ENCODE peak calls at places on chromosome X, in five cellular contexts. One of them, this sample, is unnamed.

GRCh38 chrX:111083101-111083500 is 12.9 kb upstream of the PAK3 start:
- DNase-seq in transverse colon: no peak
- DNase-seq in astrocyte: peak
- DNase-seq in PC-3: no peak
- DNase-seq in fibroblast of lung: peak
- DNase-seq in this sample: no peak

GRCh38 chrX:96924581-96924980 is 40.9 kb downstream of the RPA4 start:
- DNase-seq in astrocyte: no peak
- DNase-seq in fibroblast of lung: no peak
- DNase-seq in PC-3: no peak
- DNase-seq in transverse colon: no peak
- DNase-seq in this sample: no peak

GRCh38 chrX:37912286-37912685 is 64.9 kb upstream of the DYNLT3 start:
- DNase-seq in transverse colon: no peak
- DNase-seq in astrocyte: peak
- DNase-seq in PC-3: peak
- DNase-seq in fibroblast of lung: peak
- DNase-seq in this sample: no peak

GRCh38 chrX:2894885-2895292 is 34.2 kb downstream of the ARSD start:
- DNase-seq in fibroblast of lung: peak
- DNase-seq in astrocyte: peak
- DNase-seq in transverse colon: peak
- DNase-seq in PC-3: peak
- DNase-seq in this sample: no peak

GRCh38 chrX:13473666-13474516 is 95.5 kb upstream of the EGFL6 start:
- DNase-seq in fibroblast of lung: peak
- DNase-seq in astrocyte: no peak
- DNase-seq in transverse colon: no peak
- DNase-seq in PC-3: no peak
- DNase-seq in this sample: peak

GRCh38 chrX:28850955-28851354 is 263.7 kb downstream of the IL1RAPL1 start:
- DNase-seq in transverse colon: no peak
- DNase-seq in fibroblast of lung: no peak
- DNase-seq in astrocyte: no peak
- DNase-seq in PC-3: no peak
- DNase-seq in this sample: no peak

GRCh38 chrX:150182176-150182575 is 180.9 kb upstream of the MAMLD1 start:
- DNase-seq in astrocyte: no peak
- DNase-seq in transverse colon: no peak
- DNase-seq in fibroblast of lung: no peak
- DNase-seq in PC-3: no peak
- DNase-seq in this sample: no peak

GRCh38 chrX:143661286-143661685 is 25.4 kb upstream of the SLITRK4 start:
- DNase-seq in fibroblast of lung: no peak
- DNase-seq in PC-3: no peak
- DNase-seq in astrocyte: no peak
- DNase-seq in transverse colon: no peak
- DNase-seq in this sample: no peak

GRCh38 chrX:101462892-101463291 is 22.4 kb upstream of the ARMCX4 start:
- DNase-seq in fibroblast of lung: peak
- DNase-seq in transverse colon: no peak
- DNase-seq in PC-3: peak
- DNase-seq in astrocyte: no peak
- DNase-seq in this sample: no peak

GRCh38 chrX:139554367-139554766 is 23.8 kb downstream of the F9 start:
- DNase-seq in PC-3: no peak
- DNase-seq in fibroblast of lung: no peak
- DNase-seq in astrocyte: no peak
- DNase-seq in transverse colon: no peak
- DNase-seq in this sample: no peak

GRCh38 chrX:64204701-64205440 is 637 bp downstream of the AMER1 start:
- DNase-seq in astrocyte: peak
- DNase-seq in fibroblast of lung: peak
- DNase-seq in transverse colon: no peak
- DNase-seq in PC-3: peak
- DNase-seq in this sample: peak

GRCh38 chrX:139204903-139205667 is 325.5 kb upstream of the F9 start:
- DNase-seq in transverse colon: peak
- DNase-seq in PC-3: peak
- DNase-seq in fibroblast of lung: peak
- DNase-seq in astrocyte: peak
- DNase-seq in this sample: no peak

GRCh38 chrX:75603833-75604232 is 81.0 kb upstream of the ZDHHC15 start:
- DNase-seq in transverse colon: no peak
- DNase-seq in PC-3: peak
- DNase-seq in fibroblast of lung: peak
- DNase-seq in astrocyte: no peak
- DNase-seq in this sample: no peak

GRCh38 chrX:48083212-48083611 is 11.8 kb upstream of the ZNF630 start:
- DNase-seq in transverse colon: peak
- DNase-seq in astrocyte: peak
- DNase-seq in fibroblast of lung: peak
- DNase-seq in PC-3: peak
- DNase-seq in this sample: no peak

GRCh38 chrX:119008122-119008744 is 33.8 kb downstream of the LONRF3 start:
- DNase-seq in astrocyte: no peak
- DNase-seq in transverse colon: peak
- DNase-seq in fibroblast of lung: no peak
- DNase-seq in PC-3: peak
- DNase-seq in this sample: no peak

GRCh38 chrX:144918936-144919335 is 328.4 kb upstream of the SPANXN1 start:
- DNase-seq in transverse colon: no peak
- DNase-seq in PC-3: no peak
- DNase-seq in astrocyte: no peak
- DNase-seq in fibroblast of lung: no peak
- DNase-seq in this sample: no peak

GRCh38 chrX:126551725-126552312 is 795 bp downstream of the DCAF12L1 start:
- DNase-seq in transverse colon: no peak
- DNase-seq in astrocyte: no peak
- DNase-seq in PC-3: no peak
- DNase-seq in fibroblast of lung: no peak
- DNase-seq in this sample: no peak

GRCh38 chrX:37361596-37361995 is 12.4 kb downstream of the PRRG1 start:
- DNase-seq in PC-3: no peak
- DNase-seq in astrocyte: peak
- DNase-seq in transverse colon: no peak
- DNase-seq in fibroblast of lung: peak
- DNase-seq in this sample: no peak

GRCh38 chrX:153922932-153923857 is 2.9 kb downstream of the ARHGAP4 start:
- DNase-seq in transverse colon: peak
- DNase-seq in PC-3: peak
- DNase-seq in fibroblast of lung: peak
- DNase-seq in astrocyte: peak
- DNase-seq in this sample: no peak

GRCh38 chrX:111914398-111915092 is 38.6 kb downstream of the TRPC5OS start:
- DNase-seq in fibroblast of lung: peak
- DNase-seq in astrocyte: no peak
- DNase-seq in PC-3: peak
- DNase-seq in transverse colon: no peak
- DNase-seq in this sample: no peak

GRCh38 chrX:140157611-140158010 is 192.3 kb upstream of the CXorf66 start:
- DNase-seq in astrocyte: peak
- DNase-seq in fibroblast of lung: peak
- DNase-seq in transverse colon: no peak
- DNase-seq in PC-3: peak
- DNase-seq in this sample: no peak

GRCh38 chrX:16662402-16662801 is 12.4 kb downstream of the S100G start:
- DNase-seq in PC-3: peak
- DNase-seq in transverse colon: no peak
- DNase-seq in fibroblast of lung: no peak
- DNase-seq in astrocyte: no peak
- DNase-seq in this sample: no peak

GRCh38 chrX:14496674-14497073 is 32.7 kb upstream of the GLRA2 start:
- DNase-seq in transverse colon: no peak
- DNase-seq in astrocyte: no peak
- DNase-seq in PC-3: no peak
- DNase-seq in fibroblast of lung: no peak
- DNase-seq in this sample: no peak

GRCh38 chrX:46381630-46382029 is 163.6 kb downstream of the ZNF674 start:
- DNase-seq in transverse colon: peak
- DNase-seq in fibroblast of lung: peak
- DNase-seq in astrocyte: peak
- DNase-seq in PC-3: peak
- DNase-seq in this sample: no peak

GRCh38 chrX:1587161-1587560 is 4.2 kb upstream of the AKAP17A start:
- DNase-seq in fibroblast of lung: no peak
- DNase-seq in astrocyte: no peak
- DNase-seq in PC-3: no peak
- DNase-seq in transverse colon: no peak
- DNase-seq in this sample: no peak

GRCh38 chrX:100090931-100091330 is 319.1 kb downstream of the PCDH19 start:
- DNase-seq in PC-3: no peak
- DNase-seq in fibroblast of lung: peak
- DNase-seq in transverse colon: no peak
- DNase-seq in astrocyte: peak
- DNase-seq in this sample: no peak

GRCh38 chrX:117376460-117376859 is 740.1 kb downstream of the KLHL13 start:
- DNase-seq in PC-3: peak
- DNase-seq in astrocyte: no peak
- DNase-seq in transverse colon: no peak
- DNase-seq in fibroblast of lung: no peak
- DNase-seq in this sample: no peak

GRCh38 chrX:153598541-153599191 is at the start of gene CCNQ:
- DNase-seq in transverse colon: peak
- DNase-seq in astrocyte: no peak
- DNase-seq in fibroblast of lung: peak
- DNase-seq in PC-3: peak
- DNase-seq in this sample: no peak

GRCh38 chrX:24025741-24026402 is 1.1 kb downstream of the KLHL15 start:
- DNase-seq in astrocyte: peak
- DNase-seq in fibroblast of lung: peak
- DNase-seq in transverse colon: no peak
- DNase-seq in PC-3: peak
- DNase-seq in this sample: no peak

GRCh38 chrX:47200385-47201150 is 6.9 kb downstream of the UBA1 start:
- DNase-seq in PC-3: peak
- DNase-seq in transverse colon: peak
- DNase-seq in astrocyte: peak
- DNase-seq in fibroblast of lung: peak
- DNase-seq in this sample: no peak

GRCh38 chrX:110224926-110225617 is 92.8 kb downstream of the AMMECR1 start:
- DNase-seq in transverse colon: no peak
- DNase-seq in astrocyte: no peak
- DNase-seq in PC-3: no peak
- DNase-seq in fibroblast of lung: no peak
- DNase-seq in this sample: no peak

GRCh38 chrX:43880439-43880838 is 1.8 kb downstream of the MAOB start:
- DNase-seq in PC-3: peak
- DNase-seq in transverse colon: no peak
- DNase-seq in astrocyte: no peak
- DNase-seq in fibroblast of lung: no peak
- DNase-seq in this sample: no peak

GRCh38 chrX:24117288-24117687 is 32.2 kb upstream of the ZFX start:
- DNase-seq in fibroblast of lung: peak
- DNase-seq in PC-3: peak
- DNase-seq in transverse colon: no peak
- DNase-seq in astrocyte: peak
- DNase-seq in this sample: peak

GRCh38 chrX:12874599-12874998 is 7.7 kb downstream of the TLR7 start:
- DNase-seq in PC-3: no peak
- DNase-seq in transverse colon: no peak
- DNase-seq in astrocyte: no peak
- DNase-seq in fibroblast of lung: no peak
- DNase-seq in this sample: no peak

GRCh38 chrX:135389717-135390116 is 32.0 kb upstream of the SMIM10L2A start:
- DNase-seq in PC-3: peak
- DNase-seq in astrocyte: no peak
- DNase-seq in fibroblast of lung: peak
- DNase-seq in transverse colon: no peak
- DNase-seq in this sample: no peak

GRCh38 chrX:31228415-31228832 is 156.6 kb upstream of the FTHL17 start:
- DNase-seq in astrocyte: peak
- DNase-seq in fibroblast of lung: peak
- DNase-seq in PC-3: no peak
- DNase-seq in transverse colon: no peak
- DNase-seq in this sample: peak

GRCh38 chrX:73964607-73965006 is 339.4 kb upstream of the ZCCHC13 start:
- DNase-seq in fibroblast of lung: peak
- DNase-seq in PC-3: no peak
- DNase-seq in transverse colon: no peak
- DNase-seq in astrocyte: peak
- DNase-seq in this sample: no peak
- H3K27ac ChIP-seq in fibroblast of lung: no peak
- H3K27ac ChIP-seq in PC-3: no peak
- H3K27ac ChIP-seq in transverse colon: no peak
- H3K27ac ChIP-seq in astrocyte: no peak
- H3K27ac ChIP-seq in this sample: no peak

DNA sequence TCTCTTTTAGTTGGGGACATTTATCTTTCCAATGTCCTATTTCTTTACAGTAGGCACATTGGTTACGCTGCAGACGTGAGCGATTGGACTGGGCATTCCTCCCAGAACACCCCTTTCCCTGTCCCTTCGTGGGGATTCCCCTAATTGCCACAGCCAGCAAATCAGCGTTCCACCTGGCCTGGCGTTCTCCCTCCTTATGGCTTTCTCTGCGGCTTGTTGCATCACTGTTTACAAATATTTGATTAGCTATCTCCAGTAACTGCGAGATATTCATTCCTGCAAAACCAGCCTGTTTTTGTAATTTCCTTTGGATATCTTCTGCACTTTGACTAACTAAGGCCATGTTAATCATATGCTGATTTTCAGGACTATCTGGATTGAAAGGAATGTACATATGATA is 202.5 kb upstream of the KLF8 start:
- DNase-seq in fibroblast of lung: no peak
- DNase-seq in PC-3: no peak
- DNase-seq in astrocyte: no peak
- DNase-seq in transverse colon: no peak
- DNase-seq in this sample: no peak
- H3K27ac ChIP-seq in fibroblast of lung: no peak
- H3K27ac ChIP-seq in PC-3: no peak
- H3K27ac ChIP-seq in astrocyte: no peak
- H3K27ac ChIP-seq in transverse colon: no peak
- H3K27ac ChIP-seq in this sample: no peak

GRCh38 chrX:129981207-129981553 is 1.3 kb upstream of the BCORL1 start:
- DNase-seq in transverse colon: no peak
- DNase-seq in astrocyte: no peak
- DNase-seq in PC-3: no peak
- DNase-seq in fibroblast of lung: no peak
- DNase-seq in this sample: no peak
- H3K27ac ChIP-seq in transverse colon: peak
- H3K27ac ChIP-seq in astrocyte: no peak
- H3K27ac ChIP-seq in PC-3: no peak
- H3K27ac ChIP-seq in fibroblast of lung: no peak
- H3K27ac ChIP-seq in this sample: no peak

DNA sequence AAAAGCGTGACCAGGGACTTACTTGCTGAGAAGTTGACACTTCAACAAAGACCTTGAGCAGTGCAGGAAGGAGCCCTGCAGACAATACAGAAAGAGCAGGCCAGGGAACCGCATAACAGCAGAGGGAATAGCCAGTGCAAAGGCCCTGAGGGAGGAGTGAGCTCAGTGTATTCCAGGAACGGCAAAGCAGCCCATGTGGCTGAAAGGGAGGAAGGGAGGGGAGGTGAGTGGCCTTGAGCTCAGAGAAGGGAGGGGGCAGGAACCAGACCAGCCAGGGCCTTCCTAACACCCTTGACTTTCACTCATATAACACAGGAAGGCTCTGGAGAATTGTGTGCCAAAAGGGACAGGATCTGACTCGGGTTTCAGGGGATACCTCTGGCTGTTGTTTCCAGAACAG is 112.2 kb downstream of the BCOR start:
- DNase-seq in transverse colon: no peak
- DNase-seq in fibroblast of lung: no peak
- DNase-seq in astrocyte: no peak
- DNase-seq in PC-3: no peak
- DNase-seq in this sample: no peak
- H3K27ac ChIP-seq in transverse colon: no peak
- H3K27ac ChIP-seq in fibroblast of lung: no peak
- H3K27ac ChIP-seq in astrocyte: no peak
- H3K27ac ChIP-seq in PC-3: no peak
- H3K27ac ChIP-seq in this sample: no peak